ENCODE peak calls at places on chromosomes 11 and 22, in four cellular contexts. S, Y, F and C are unnamed samples. For H3K9me3, the result is how much of the 10 kb centered on the place peaks cover.

GRCh38 chr11:82634091-82634490 is 99.6 kb downstream of the FAM181B start:
- DNase-seq in S (no peak), Y (no peak), F (no peak), C (no peak)

GRCh38 chr11:64000026-64000739 is 13.9 kb downstream of the OTUB1 start:
- DNase-seq in S (peak), Y (no peak), F (peak), C (no peak)

GRCh38 chr11:8357505-8357888 is 93.8 kb upstream of the LMO1 start:
- DNase-seq in S (no peak), Y (no peak), F (no peak), C (no peak)

GRCh38 chr11:57792060-57792541 is 30.5 kb downstream of the CTNND1 start:
- DNase-seq in S (no peak), Y (no peak), F (peak), C (peak)

GRCh38 chr11:62400760-62401159 is 18.1 kb upstream of the SCGB1A1 start:
- DNase-seq in S (peak), Y (no peak), F (no peak), C (peak)

GRCh38 chr22:45212992-45213751 is 27.5 kb downstream of the KIAA0930 start:
- DNase-seq in S (no peak), Y (no peak), F (no peak), C (peak)

GRCh38 chr11:73950869-73951710 is at the start of gene DNAJB13:
- DNase-seq in S (peak), Y (peak), F (no peak), C (no peak)

GRCh38 chr11:126051117-126051516 is 11.5 kb downstream of the CDON start:
- DNase-seq in S (no peak), Y (no peak), F (no peak), C (no peak)

GRCh38 chr11:126366064-126366822 is 10.8 kb downstream of the ST3GAL4 start:
- DNase-seq in S (no peak), Y (no peak), F (no peak), C (no peak)

GRCh38 chr22:35629406-35630234 is 12.5 kb upstream of the MB start:
- DNase-seq in S (peak), Y (peak), F (no peak), C (peak)

GRCh38 chr11:66904055-66904454 is 47.2 kb downstream of the LRFN4 start:
- DNase-seq in S (peak), Y (peak), F (no peak), C (no peak)

GRCh38 chr22:30296851-30297250 is 7.5 kb upstream of the CASTOR1 start:
- DNase-seq in S (no peak), Y (no peak), F (no peak), C (no peak)

GRCh38 chr11:12694182-12694531 is 19.9 kb downstream of the TEAD1 start:
- DNase-seq in S (peak), Y (no peak), F (no peak), C (no peak)

GRCh38 chr22:36366291-36366708 is 21.5 kb downstream of the MYH9 start:
- DNase-seq in S (peak), Y (no peak), F (no peak), C (peak)

GRCh38 chr11:68528630-68529029 is 68.1 kb downstream of the PPP6R3 start:
- DNase-seq in S (peak), Y (no peak), F (no peak), C (no peak)

GRCh38 chr22:47035443-47035881 is 273.0 kb downstream of the TBC1D22A start:
- DNase-seq in S (no peak), Y (no peak), F (no peak), C (no peak)

GRCh38 chr11:965206-965775 is 39.6 kb downstream of the AP2A2 start:
- DNase-seq in S (no peak), Y (no peak), F (no peak), C (no peak)

GRCh38 chr11:17544181-17544622 is at the start of gene USH1C:
- DNase-seq in S (peak), Y (peak), F (no peak), C (no peak)

GRCh38 chr11:26974068-26974790 is 19.7 kb upstream of the FIBIN start:
- DNase-seq in S (no peak), Y (no peak), F (no peak), C (no peak)

GRCh38 chr11:104765401-104765800 is 132.9 kb downstream of the CASP12 start:
- DNase-seq in S (no peak), Y (no peak), F (no peak), C (no peak)

GRCh38 chr11:130769782-130770565 is 146.3 kb downstream of the SNX19 start:
- DNase-seq in S (no peak), Y (no peak), F (no peak), C (no peak)

GRCh38 chr11:96213500-96213899 is 129.5 kb downstream of the MAML2 start:
- DNase-seq in S (no peak), Y (no peak), F (no peak), C (no peak)

GRCh38 chr22:42277988-42278776 is 7.7 kb upstream of the TCF20 start:
- DNase-seq in S (peak), Y (no peak), F (no peak), C (no peak)

GRCh38 chr11:75277991-75278790 is 37.6 kb downstream of the TPBGL start:
- DNase-seq in S (no peak), Y (no peak), F (no peak), C (no peak)

GRCh38 chr11:84899134-84899533 is 728.0 kb downstream of the DLG2 start:
- DNase-seq in S (no peak), Y (no peak), F (no peak), C (no peak)

GRCh38 chr11:119092880-119093665 is 8.4 kb downstream of the HMBS start:
- DNase-seq in S (no peak), Y (no peak), F (no peak), C (no peak)

GRCh38 chr11:11524436-11525038 is 97.3 kb downstream of the GALNT18 start:
- DNase-seq in S (no peak), Y (no peak), F (no peak), C (no peak)

GRCh38 chr11:34243620-34244493 is 114.0 kb downstream of the ABTB2 start:
- DNase-seq in S (peak), Y (peak), F (no peak), C (no peak)

GRCh38 chr11:34240150-34240494 is 117.7 kb downstream of the ABTB2 start:
- DNase-seq in S (no peak), Y (no peak), F (no peak), C (no peak)

GRCh38 chr11:34242037-34242625 is 115.7 kb downstream of the ABTB2 start:
- DNase-seq in S (peak), Y (no peak), F (no peak), C (no peak)

GRCh38 chr11:34249439-34250073 is 108.3 kb downstream of the ABTB2 start:
- DNase-seq in S (no peak), Y (no peak), F (no peak), C (no peak)

GRCh38 chr11:34245043-34245442 is 112.8 kb downstream of the ABTB2 start:
- DNase-seq in S (no peak), Y (no peak), F (no peak), C (no peak)
- H3K27ac ChIP-seq in S (peak), Y (no peak), F (no peak), C (no peak)

DNA sequence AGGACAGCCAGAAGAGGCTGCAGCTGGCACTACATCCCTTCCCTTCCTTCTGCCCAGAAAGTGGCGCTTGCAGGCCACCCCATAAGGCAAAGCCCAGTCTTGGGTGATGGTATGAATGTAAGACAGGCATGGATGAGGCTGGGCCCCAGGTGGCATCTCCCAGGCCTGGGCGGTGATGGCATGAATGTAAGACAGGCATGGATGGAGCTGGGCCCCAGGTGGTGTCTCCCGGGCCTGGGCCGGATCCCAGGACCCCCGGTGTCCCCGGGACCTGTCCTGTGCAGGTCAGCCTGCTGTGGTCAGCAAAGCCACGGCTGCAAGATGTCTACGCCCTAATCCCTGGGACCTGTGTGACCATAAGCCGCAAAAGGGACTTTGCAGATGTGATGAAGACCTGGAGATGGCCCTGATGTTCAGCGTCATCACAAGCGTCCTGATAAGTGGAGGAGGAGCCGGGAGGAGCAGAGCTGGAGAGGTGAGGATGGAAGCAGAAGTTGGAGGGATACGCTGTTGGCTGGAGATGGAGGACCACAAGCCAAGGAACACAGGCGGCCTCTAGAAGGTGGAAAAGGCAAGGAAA is 181.1 kb downstream of the CTTN start:
- DNase-seq in S (no peak), Y (no peak), F (no peak), C (no peak)
- H3K9me3 ChIP-seq in S (under half), Y (under half), F (under half), C (under half)

DNA sequence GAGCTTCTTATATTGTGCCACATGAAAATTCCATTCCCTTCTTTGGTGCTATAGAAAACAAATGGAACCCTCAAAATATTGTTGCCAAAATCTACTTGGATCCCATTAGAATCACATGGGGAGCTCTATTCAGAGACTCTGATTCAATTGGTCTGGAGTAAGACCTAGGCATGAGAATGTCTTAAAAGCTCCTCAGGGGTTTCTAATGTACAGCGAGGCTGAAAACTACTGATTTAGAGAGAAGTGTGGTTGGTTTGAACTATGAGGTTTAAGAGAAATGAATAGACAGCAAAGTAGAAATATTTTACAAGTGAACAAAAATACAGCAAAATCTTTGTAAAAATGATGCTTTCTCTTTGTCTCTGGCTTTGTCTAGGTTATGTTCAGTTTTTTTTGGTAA is 514.7 kb downstream of the CNTN5 start:
- DNase-seq in S (no peak), Y (no peak), F (no peak), C (no peak)
- H3K27ac ChIP-seq in S (no peak), Y (no peak), F (no peak), C (no peak)

GRCh38 chr11:21465920-21466319 is 727.0 kb upstream of the ANO5 start:
- DNase-seq in S (no peak), Y (no peak), F (no peak), C (no peak)
- H3K9me3 ChIP-seq in S (under half), Y (under half), F (under half), C (under half)

DNA sequence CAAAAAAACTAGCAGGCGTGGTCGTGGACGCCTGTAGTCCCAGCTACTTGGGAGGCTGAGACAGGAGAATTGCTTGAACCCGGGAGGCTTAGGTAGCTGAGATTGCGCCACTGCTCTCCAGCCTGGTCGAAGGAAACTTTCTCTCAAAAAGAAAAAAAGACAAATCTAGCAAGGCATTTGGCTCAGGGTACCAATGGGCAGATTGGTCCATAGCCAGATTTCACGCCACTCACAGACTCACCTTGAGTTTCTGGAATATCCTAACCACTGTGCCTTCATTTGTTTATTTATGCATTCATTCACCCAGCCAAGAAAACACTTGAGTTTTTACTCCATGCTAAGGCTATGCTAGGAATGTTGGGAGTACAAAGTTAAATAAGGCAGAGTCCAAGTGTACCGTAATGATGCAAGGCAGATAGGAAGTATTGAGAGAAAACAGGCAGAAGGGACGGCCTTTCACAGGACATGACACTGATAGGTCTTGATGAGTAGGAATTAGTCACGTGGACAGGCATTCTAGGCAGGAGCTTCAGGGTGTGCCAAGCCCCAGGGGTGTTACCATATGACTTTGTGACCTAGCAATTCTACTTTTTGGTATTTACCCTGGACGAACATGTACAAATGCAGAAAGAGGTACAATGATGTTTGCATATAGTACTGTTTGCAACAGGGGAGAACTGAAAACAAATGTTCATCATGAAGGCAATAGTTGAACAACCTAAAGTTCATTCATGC is 3.0 kb upstream of the PACSIN3 start:
- DNase-seq in S (peak), Y (no peak), F (no peak), C (no peak)
- H3K27ac ChIP-seq in S (peak), Y (no peak), F (no peak), C (peak)

DNA sequence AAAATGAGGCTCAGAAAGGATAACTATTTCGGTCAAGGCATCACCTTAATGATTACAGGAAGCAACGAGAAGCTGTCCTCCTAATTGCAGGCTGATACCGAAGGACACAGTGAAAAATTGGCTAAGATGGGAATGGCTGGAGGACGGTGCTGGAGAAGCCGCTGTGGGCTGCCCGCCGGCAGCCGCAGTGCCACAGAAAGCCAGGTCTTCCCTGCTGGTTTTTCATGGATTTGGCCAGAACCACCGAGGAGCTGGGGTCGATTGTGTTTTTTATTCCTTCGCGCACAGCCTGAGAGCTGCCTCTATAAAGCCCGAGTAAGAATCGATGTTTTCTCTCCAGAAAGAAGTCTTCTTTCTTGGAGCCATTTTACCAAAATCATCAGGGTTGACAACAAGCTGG is 1484.2 kb downstream of the BRD1 start:
- DNase-seq in S (no peak), Y (no peak), F (no peak), C (no peak)
- H3K9me3 ChIP-seq in S (under half), Y (under half), F (under half), C (under half)